ENCODE peak calls at places on chromosomes 6 and 20, in four cellular contexts. One of them, this sample, is unnamed.

GRCh38 chr6:149032599-149033405 is 284.7 kb upstream of the TAB2 start:
- DNase-seq in upper lobe of left lung: no peak
- DNase-seq in transverse colon: no peak
- DNase-seq in sigmoid colon: no peak
- DNase-seq in this sample: no peak

GRCh38 chr20:53399592-53400335 is 193.9 kb downstream of the ZNF217 start:
- DNase-seq in upper lobe of left lung: no peak
- DNase-seq in transverse colon: no peak
- DNase-seq in sigmoid colon: no peak
- DNase-seq in this sample: no peak

GRCh38 chr20:53768329-53768728 is 174.7 kb upstream of the ZNF217 start:
- DNase-seq in upper lobe of left lung: no peak
- DNase-seq in transverse colon: no peak
- DNase-seq in sigmoid colon: no peak
- DNase-seq in this sample: no peak

GRCh38 chr20:51487525-51488279 is 54.8 kb downstream of the NFATC2 start:
- DNase-seq in upper lobe of left lung: no peak
- DNase-seq in transverse colon: no peak
- DNase-seq in sigmoid colon: no peak
- DNase-seq in this sample: no peak

GRCh38 chr6:80333342-80333741 is 226.9 kb downstream of the BCKDHB start:
- DNase-seq in upper lobe of left lung: no peak
- DNase-seq in transverse colon: no peak
- DNase-seq in sigmoid colon: no peak
- DNase-seq in this sample: no peak

GRCh38 chr6:158767714-158768113 is 51.5 kb downstream of the EZR start:
- DNase-seq in upper lobe of left lung: no peak
- DNase-seq in transverse colon: peak; percentile 46
- DNase-seq in sigmoid colon: peak; percentile 48
- DNase-seq in this sample: no peak

GRCh38 chr20:62977613-62978558 is 25.4 kb downstream of the SLC17A9 start:
- DNase-seq in upper lobe of left lung: no peak
- DNase-seq in transverse colon: peak; percentile 79
- DNase-seq in sigmoid colon: no peak
- DNase-seq in this sample: no peak

GRCh38 chr20:62156592-62157386 is 13.2 kb downstream of the SS18L1 start:
- DNase-seq in upper lobe of left lung: peak; percentile 85
- DNase-seq in transverse colon: peak; percentile 63
- DNase-seq in sigmoid colon: no peak
- DNase-seq in this sample: no peak

GRCh38 chr6:28615955-28616747 is 90.5 kb downstream of the GPX5 start:
- DNase-seq in upper lobe of left lung: peak; percentile 70
- DNase-seq in transverse colon: no peak
- DNase-seq in sigmoid colon: no peak
- DNase-seq in this sample: no peak

GRCh38 chr20:34075647-34076046 is 36.4 kb downstream of the EIF2S2 start:
- DNase-seq in upper lobe of left lung: peak; percentile 52
- DNase-seq in transverse colon: no peak
- DNase-seq in sigmoid colon: peak; percentile 51
- DNase-seq in this sample: no peak

DNA sequence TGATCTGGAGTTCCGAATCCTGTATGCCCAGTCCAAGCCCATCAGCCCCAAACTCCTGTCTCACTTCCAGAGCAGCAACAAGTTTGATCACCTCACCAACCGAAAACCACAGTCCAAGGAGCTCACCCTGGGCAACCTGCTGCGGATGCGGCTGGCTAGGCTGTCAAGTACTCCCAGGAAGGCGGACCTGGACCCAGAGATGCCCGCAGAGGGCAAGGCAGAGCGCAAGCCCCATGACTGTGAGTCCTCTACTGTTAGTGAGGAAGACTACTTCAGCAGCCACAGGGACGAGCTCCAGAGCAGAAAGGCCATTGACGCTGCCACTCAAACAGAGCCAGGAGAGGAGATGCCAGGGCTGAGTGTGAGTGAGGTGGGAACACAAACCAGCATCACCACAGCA is 10.5 kb upstream of the DHX35 start:
- DNase-seq in upper lobe of left lung: peak; percentile 37
- DNase-seq in transverse colon: no peak
- DNase-seq in sigmoid colon: no peak
- DNase-seq in this sample: no peak
- TF ChIP-seq EP300 in upper lobe of left lung: no peak
- TF ChIP-seq EP300 in transverse colon: no peak
- TF ChIP-seq EP300 in sigmoid colon: no peak
- TF ChIP-seq EP300 in this sample: no peak

GRCh38 chr20:44495257-44495656 is 19.6 kb downstream of the TTPAL start:
- DNase-seq in upper lobe of left lung: no peak
- DNase-seq in transverse colon: no peak
- DNase-seq in sigmoid colon: no peak
- DNase-seq in this sample: no peak

GRCh38 chr20:44497761-44498160 is 22.1 kb downstream of the TTPAL start:
- DNase-seq in upper lobe of left lung: no peak
- DNase-seq in transverse colon: no peak
- DNase-seq in sigmoid colon: no peak
- DNase-seq in this sample: no peak

GRCh38 chr20:44495802-44496481 is 20.3 kb downstream of the TTPAL start:
- DNase-seq in upper lobe of left lung: no peak
- DNase-seq in transverse colon: no peak
- DNase-seq in sigmoid colon: peak; percentile 28
- DNase-seq in this sample: no peak

GRCh38 chr20:44494681-44495080 is 19.0 kb downstream of the TTPAL start:
- DNase-seq in upper lobe of left lung: no peak
- DNase-seq in transverse colon: no peak
- DNase-seq in sigmoid colon: no peak
- DNase-seq in this sample: no peak

GRCh38 chr20:44496976-44497375 is 21.3 kb downstream of the TTPAL start:
- DNase-seq in upper lobe of left lung: no peak
- DNase-seq in transverse colon: no peak
- DNase-seq in sigmoid colon: peak; percentile 35
- DNase-seq in this sample: no peak
- TF ChIP-seq POLR2AphosphoS5 in upper lobe of left lung: no peak
- TF ChIP-seq POLR2AphosphoS5 in transverse colon: no peak
- TF ChIP-seq POLR2AphosphoS5 in sigmoid colon: no peak
- TF ChIP-seq POLR2AphosphoS5 in this sample: no peak

GRCh38 chr6:84547341-84547794 is 217.0 kb downstream of the TBX18 start:
- DNase-seq in upper lobe of left lung: no peak
- DNase-seq in transverse colon: no peak
- DNase-seq in sigmoid colon: no peak
- DNase-seq in this sample: no peak
- TF ChIP-seq EP300 in upper lobe of left lung: no peak
- TF ChIP-seq EP300 in transverse colon: no peak
- TF ChIP-seq EP300 in sigmoid colon: no peak
- TF ChIP-seq EP300 in this sample: no peak

GRCh38 chr6:142047934-142048592 is 84.7 kb upstream of the GJE1 start:
- DNase-seq in upper lobe of left lung: no peak
- DNase-seq in transverse colon: no peak
- DNase-seq in sigmoid colon: no peak
- DNase-seq in this sample: no peak
- TF ChIP-seq POLR2AphosphoS5 in upper lobe of left lung: no peak
- TF ChIP-seq POLR2AphosphoS5 in transverse colon: no peak
- TF ChIP-seq POLR2AphosphoS5 in sigmoid colon: no peak
- TF ChIP-seq POLR2AphosphoS5 in this sample: no peak

GRCh38 chr6:144576871-144577270 is 291.7 kb downstream of the UTRN start:
- DNase-seq in upper lobe of left lung: no peak
- DNase-seq in transverse colon: no peak
- DNase-seq in sigmoid colon: no peak
- DNase-seq in this sample: no peak
- TF ChIP-seq EP300 in upper lobe of left lung: no peak
- TF ChIP-seq EP300 in transverse colon: no peak
- TF ChIP-seq EP300 in sigmoid colon: no peak
- TF ChIP-seq EP300 in this sample: no peak

GRCh38 chr6:113649276-113649675 is 207.9 kb upstream of the MARCKS start:
- DNase-seq in upper lobe of left lung: no peak
- DNase-seq in transverse colon: no peak
- DNase-seq in sigmoid colon: no peak
- DNase-seq in this sample: no peak
- TF ChIP-seq POLR2AphosphoS5 in upper lobe of left lung: no peak
- TF ChIP-seq POLR2AphosphoS5 in transverse colon: no peak
- TF ChIP-seq POLR2AphosphoS5 in sigmoid colon: no peak
- TF ChIP-seq POLR2AphosphoS5 in this sample: no peak

DNA sequence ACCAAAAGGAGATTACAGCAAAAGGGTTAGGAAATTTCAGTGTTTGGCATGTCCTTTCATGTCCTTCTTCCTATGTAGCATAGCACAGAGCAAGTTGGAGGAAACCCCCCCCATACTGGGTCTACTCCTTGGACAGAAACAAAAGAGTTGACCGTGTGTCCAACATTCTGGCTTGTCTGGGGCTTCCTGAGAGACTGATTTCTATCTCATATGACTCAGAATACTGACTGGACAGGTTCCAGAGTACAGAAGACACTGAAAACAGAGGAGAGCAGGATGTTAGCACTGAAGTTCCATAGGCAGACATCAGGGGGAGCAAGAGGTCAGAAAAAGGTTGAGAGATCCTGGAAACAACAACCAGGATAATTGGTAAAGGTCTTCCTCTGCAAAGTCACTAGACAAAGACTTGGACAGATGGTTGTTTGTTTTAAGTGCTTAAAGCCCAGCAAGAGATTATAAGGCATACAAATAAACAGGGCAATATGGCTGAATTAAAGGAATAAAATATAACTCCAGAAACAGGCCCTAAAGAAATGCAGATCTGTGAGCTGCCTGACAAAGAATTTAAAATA is 48.4 kb downstream of the USP49 start:
- DNase-seq in upper lobe of left lung: no peak
- DNase-seq in transverse colon: peak; percentile 69
- DNase-seq in sigmoid colon: peak; percentile 69
- DNase-seq in this sample: peak; percentile 62
- TF ChIP-seq EP300 in upper lobe of left lung: no peak
- TF ChIP-seq EP300 in transverse colon: no peak
- TF ChIP-seq EP300 in sigmoid colon: no peak
- TF ChIP-seq EP300 in this sample: no peak

GRCh38 chr6:70667256-70667710 is 400 bp upstream of the SMAP1 start:
- DNase-seq in upper lobe of left lung: no peak
- DNase-seq in transverse colon: no peak
- DNase-seq in sigmoid colon: no peak
- DNase-seq in this sample: no peak
- TF ChIP-seq POLR2AphosphoS5 in upper lobe of left lung: no peak
- TF ChIP-seq POLR2AphosphoS5 in transverse colon: no peak
- TF ChIP-seq POLR2AphosphoS5 in sigmoid colon: no peak
- TF ChIP-seq POLR2AphosphoS5 in this sample: no peak

GRCh38 chr6:2857185-2857579 is 15.5 kb upstream of the SERPINB1 start:
- DNase-seq in upper lobe of left lung: no peak
- DNase-seq in transverse colon: no peak
- DNase-seq in sigmoid colon: peak; percentile 58
- DNase-seq in this sample: no peak

GRCh38 chr6:2858678-2859324 is 17.1 kb upstream of the SERPINB1 start:
- DNase-seq in upper lobe of left lung: no peak
- DNase-seq in transverse colon: no peak
- DNase-seq in sigmoid colon: no peak
- DNase-seq in this sample: no peak

GRCh38 chr6:2859325-2859700 is 17.6 kb upstream of the SERPINB1 start:
- DNase-seq in upper lobe of left lung: no peak
- DNase-seq in transverse colon: no peak
- DNase-seq in sigmoid colon: no peak
- DNase-seq in this sample: no peak

GRCh38 chr6:2855061-2855519 is 13.4 kb upstream of the SERPINB1 start:
- DNase-seq in upper lobe of left lung: no peak
- DNase-seq in transverse colon: no peak
- DNase-seq in sigmoid colon: no peak
- DNase-seq in this sample: no peak

GRCh38 chr6:2857580-2858337 is 16.1 kb upstream of the SERPINB1 start:
- DNase-seq in upper lobe of left lung: peak; percentile 88
- DNase-seq in transverse colon: peak; percentile 51
- DNase-seq in sigmoid colon: no peak
- DNase-seq in this sample: no peak
- TF ChIP-seq EP300 in upper lobe of left lung: no peak
- TF ChIP-seq EP300 in transverse colon: no peak
- TF ChIP-seq EP300 in sigmoid colon: no peak
- TF ChIP-seq EP300 in this sample: no peak

This sample was measured in suprapubic skin.